ENCODE peak calls at places on chromosomes 4 and X, in ten cellular contexts. Q, R, I, W, S, C, J, L, P and M are unnamed samples.

GRCh38 chr4:117481742-117482141 is 396.4 kb upstream of the TRAM1L1 start:
- DNase-seq in C (peak; percentile 67), R (peak; percentile 85), L (no peak), J (no peak), W (no peak), S (peak; percentile 33), P (no peak), Q (peak; percentile 80), I (no peak), M (no peak)

GRCh38 chrX:110280954-110281353 is 36.9 kb downstream of the AMMECR1 start:
- DNase-seq in Q (peak; percentile 61), C (peak; percentile 71), W (no peak), L (peak; percentile 39), R (peak; percentile 58), S (no peak), I (no peak), J (peak; percentile 67), P (no peak), M (no peak)

GRCh38 chr4:188002346-188002745 is 6.8 kb downstream of the ZFP42 start:
- DNase-seq in L (peak; percentile 48), W (no peak), I (no peak), S (no peak), J (no peak), C (no peak), P (no peak), Q (no peak), R (peak; percentile 17), M (no peak)

GRCh38 chr4:113776016-113776415 is 14.5 kb upstream of the CAMK2D start:
- DNase-seq in P (no peak), S (no peak), R (no peak), C (no peak), W (no peak), J (no peak), L (no peak), Q (no peak), I (no peak), M (no peak)

GRCh38 chr4:55269970-55270369 is 76.1 kb upstream of the SRD5A3 start:
- DNase-seq in C (no peak), S (no peak), R (no peak), J (no peak), L (no peak), W (no peak), P (no peak), I (no peak), Q (no peak), M (no peak)

GRCh38 chr4:148795156-148795864 is 353.1 kb upstream of the NR3C2 start:
- DNase-seq in I (no peak), Q (peak; percentile 90), W (peak; percentile 26), R (peak; percentile 92), L (peak; percentile 19), S (no peak), P (no peak), J (no peak), C (no peak), M (peak; percentile 84)

GRCh38 chr4:156754832-156755570 is 216.6 kb downstream of the PDGFC start:
- DNase-seq in Q (peak; percentile 62), J (no peak), P (no peak), I (no peak), R (no peak), W (no peak), L (no peak), C (peak; percentile 38), S (no peak), M (no peak)

GRCh38 chr4:20203508-20203907 is 48.2 kb upstream of the SLIT2 start:
- DNase-seq in Q (peak; percentile 91), C (peak; percentile 78), L (peak; percentile 75), S (peak; percentile 52), I (no peak), P (no peak), J (peak; percentile 92), W (no peak), R (peak; percentile 92), M (no peak)

GRCh38 chr4:144288011-144288903 is 147.7 kb upstream of the GYPA start:
- DNase-seq in S (no peak), J (no peak), Q (peak; percentile 69), W (peak; percentile 5), I (no peak), R (no peak), C (no peak), P (no peak), L (no peak), M (no peak)

GRCh38 chr4:52861879-52862604 is at the start of gene RASL11B:
- DNase-seq in S (peak; percentile 74), P (peak; percentile 92), Q (peak; percentile 34), R (peak; percentile 52), I (peak; percentile 79), W (peak; percentile 92), C (peak; percentile 59), J (peak; percentile 95), L (peak; percentile 85), M (peak; percentile 94)

DNA sequence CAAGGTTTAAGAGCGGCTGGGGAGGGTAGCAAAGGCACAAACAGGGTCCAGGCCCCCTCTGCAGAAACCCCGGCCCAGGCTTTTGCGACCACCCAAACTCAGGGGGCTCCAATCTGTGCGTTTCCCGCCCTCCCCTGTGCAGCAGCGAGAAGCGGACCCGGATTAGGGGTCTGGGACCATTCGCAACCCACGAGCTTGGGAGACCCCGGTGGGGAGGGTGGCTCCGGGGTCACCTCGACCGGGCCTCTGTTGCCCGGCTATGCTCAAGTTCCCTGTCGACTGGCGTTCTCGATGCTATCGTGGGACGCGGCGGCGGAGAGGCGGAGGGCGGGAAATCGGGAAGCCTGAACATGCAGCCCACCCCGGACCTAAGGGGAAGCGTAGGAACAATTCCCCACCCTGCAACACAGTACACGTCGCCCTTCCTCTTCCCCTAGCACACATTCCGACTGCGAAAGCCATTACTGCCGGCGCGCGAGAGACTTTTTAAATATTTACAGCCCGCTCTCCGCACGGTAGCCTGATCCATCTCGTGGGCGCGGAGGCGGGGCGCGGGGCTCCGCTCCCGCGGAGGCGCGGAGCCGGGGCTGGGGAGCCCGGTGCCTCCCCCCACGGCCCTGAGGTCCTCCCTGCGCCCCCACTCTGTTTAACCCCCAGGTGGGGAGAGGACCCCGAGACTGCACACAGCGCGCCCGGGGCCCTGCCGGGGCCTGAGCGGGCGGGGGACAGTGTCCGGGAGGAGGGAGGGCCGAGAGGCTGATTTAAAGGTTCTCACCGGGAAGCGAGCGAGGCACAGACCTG is 48.1 kb upstream of the BCOR start:
- DNase-seq in L (no peak), C (no peak), W (peak; percentile 39), P (no peak), J (peak; percentile 50), S (peak; percentile 22), I (no peak), R (no peak), Q (no peak), M (peak; percentile 68)
- H3K9ac ChIP-seq in L (peak overlapping the region; percentile 63), C (peak overlapping the region; percentile 30), W (no peak overlapping the region), P (peak overlapping the region; percentile 32), J (peak overlapping the region; percentile 84), S (peak overlapping the region; percentile 49), I (no peak overlapping the region), R (peak overlapping the region; percentile 2), Q (peak overlapping the region; percentile 73), M (no peak overlapping the region)

DNA sequence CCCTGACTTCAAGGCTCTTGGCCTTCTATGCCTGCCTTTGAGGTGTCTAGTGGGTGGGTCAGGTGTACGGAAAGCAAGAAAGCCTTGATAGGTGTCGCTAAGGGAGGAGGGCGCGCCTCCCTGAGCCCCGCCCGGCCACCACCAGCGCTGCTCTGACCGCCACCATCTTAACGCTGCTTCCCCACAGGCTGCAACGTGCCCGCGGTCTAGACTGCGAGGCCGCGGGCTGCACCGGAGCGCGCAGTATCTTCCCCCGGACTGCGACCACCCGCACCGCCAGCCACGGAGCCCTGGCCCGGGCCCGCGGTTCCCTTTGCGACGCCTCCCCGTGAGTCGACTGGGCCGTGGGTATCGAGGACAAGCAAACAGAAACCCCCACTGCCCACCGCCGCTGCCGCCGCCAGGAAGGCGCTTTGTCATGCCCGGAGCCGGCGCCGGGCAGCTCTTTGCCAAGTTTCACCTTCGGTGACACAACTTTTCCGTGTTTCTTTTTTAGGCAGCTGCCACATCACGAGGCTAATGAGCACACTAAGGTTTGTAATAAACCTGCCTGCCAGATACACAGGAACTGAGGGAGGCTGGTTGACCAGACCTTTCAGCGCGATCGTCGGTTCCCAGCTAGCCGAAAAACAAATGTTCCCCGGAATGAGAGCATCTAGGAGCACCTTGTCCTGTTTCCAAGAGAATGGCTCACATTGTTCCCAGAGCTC is 335.8 kb upstream of the F9 start:
- DNase-seq in L (peak; percentile 59), P (no peak), J (peak; percentile 73), Q (peak; percentile 24), C (no peak), I (peak; percentile 78), S (no peak), W (peak; percentile 44), R (no peak), M (peak; percentile 62)
- H3K4me3 ChIP-seq in L (peak overlapping the region; percentile 71), P (no peak overlapping the region), J (peak overlapping the region; percentile 74), Q (peak overlapping the region; percentile 54), C (no peak overlapping the region), I (peak overlapping the region; percentile 63), S (peak overlapping the region; percentile 51), W (peak overlapping the region; percentile 36), R (no peak overlapping the region), M (no peak overlapping the region)

GRCh38 chr4:88866862-88867550 is 169.4 kb upstream of the NAP1L5 start:
- DNase-seq in S (no peak), L (peak; percentile 88), J (peak; percentile 61), Q (no peak), C (no peak), R (peak; percentile 61), I (peak; percentile 63), W (no peak), P (no peak), M (no peak)
- H3K9ac ChIP-seq in S (peak overlapping the region; percentile 33), L (peak overlapping the region; percentile 55), J (peak overlapping the region; percentile 21), Q (no peak overlapping the region), C (no peak overlapping the region), R (no peak overlapping the region), I (no peak overlapping the region), W (no peak overlapping the region), P (no peak overlapping the region), M (no peak overlapping the region)

GRCh38 chr4:6990661-6991060 is 52.5 kb upstream of the TADA2B start:
- DNase-seq in R (no peak), S (no peak), P (no peak), I (no peak), C (no peak), Q (no peak), W (no peak), J (no peak), L (no peak), M (no peak)

GRCh38 chr4:6987566-6987920 is 55.6 kb upstream of the TADA2B start:
- DNase-seq in L (peak; percentile 4), S (peak; percentile 43), P (no peak), W (peak; percentile 68), J (peak; percentile 76), I (peak; percentile 39), Q (peak; percentile 21), R (peak; percentile 37), C (no peak), M (peak; percentile 75)

GRCh38 chr4:6991249-6991648 is 51.9 kb upstream of the TADA2B start:
- DNase-seq in L (no peak), I (no peak), C (no peak), R (no peak), J (no peak), W (no peak), P (no peak), Q (no peak), S (no peak), M (no peak)

GRCh38 chr4:6988016-6988715 is 55.0 kb upstream of the TADA2B start:
- DNase-seq in S (peak; percentile 28), Q (no peak), R (no peak), I (peak; percentile 69), L (no peak), C (no peak), J (peak; percentile 41), W (no peak), P (no peak), M (no peak)

GRCh38 chr4:6989331-6989923 is 53.7 kb upstream of the TADA2B start:
- DNase-seq in S (no peak), R (no peak), L (peak; percentile 12), J (no peak), Q (no peak), W (no peak), C (no peak), P (no peak), I (no peak), M (no peak)
- H3K4me3 ChIP-seq in S (no peak overlapping the region), R (no peak overlapping the region), L (peak overlapping the region; percentile 99), J (no peak overlapping the region), Q (no peak overlapping the region), W (no peak overlapping the region), C (no peak overlapping the region), P (no peak overlapping the region), I (peak overlapping the region; percentile 88), M (peak overlapping the region; percentile 97)